ENCODE peak calls at places on chromosome 20, in four cellular contexts. F is hepatocyte, Y is psoas muscle, Z is endothelial cell. V is an unnamed sample.

GRCh38 chr20:59020938-59021551 is 1.8 kb downstream of the TUBB1 start:
- DNase-seq in Y (no peak), Z (no peak), F (no peak), V (no peak)

GRCh38 chr20:35597186-35597585 is 18.4 kb upstream of the SPAG4 start:
- DNase-seq in Z (no peak), Y (no peak), F (no peak), V (no peak)

GRCh38 chr20:16066571-16066970 is 506.7 kb downstream of the KIF16B start:
- DNase-seq in Z (no peak), Y (no peak), F (peak), V (no peak)

GRCh38 chr20:5735845-5736530 is 14.2 kb upstream of the SHLD1 start:
- DNase-seq in F (no peak), Z (no peak), Y (no peak), V (no peak)

GRCh38 chr20:32439132-32439829 is 81.2 kb downstream of the ASXL1 start:
- DNase-seq in Y (peak), Z (no peak), F (peak), V (no peak)

GRCh38 chr20:2398453-2398852 is 17.8 kb downstream of the TGM6 start:
- DNase-seq in Z (no peak), F (no peak), Y (no peak), V (no peak)

GRCh38 chr20:46624941-46625340 is 26.3 kb downstream of the SLC13A3 start:
- DNase-seq in F (no peak), Z (no peak), Y (no peak), V (no peak)

GRCh38 chr20:18360601-18361000 is 72.3 kb downstream of the ZNF133 start:
- DNase-seq in Y (no peak), Z (no peak), F (peak), V (no peak)

GRCh38 chr20:24350923-24351368 is 118.5 kb upstream of the SYNDIG1 start:
- DNase-seq in F (no peak), Y (peak), Z (no peak), V (no peak)

GRCh38 chr20:4989570-4989969 is 11.7 kb downstream of the SLC23A2 start:
- DNase-seq in Z (no peak), Y (no peak), F (no peak), V (no peak)

GRCh38 chr20:36779656-36780025 is 6.1 kb upstream of the DSN1 start:
- DNase-seq in Z (peak), Y (no peak), F (no peak), V (no peak)

GRCh38 chr20:4303136-4303535 is 287.8 kb upstream of the RNF24 start:
- DNase-seq in Z (no peak), F (no peak), Y (no peak), V (no peak)

GRCh38 chr20:31890646-31891045 is 20.2 kb downstream of the TTLL9 start:
- DNase-seq in F (no peak), Y (no peak), Z (no peak), V (no peak)

GRCh38 chr20:35893942-35894341 is 60.4 kb downstream of the SCAND1 start:
- DNase-seq in F (no peak), Z (no peak), Y (no peak), V (no peak)

GRCh38 chr20:47336013-47336754 is 20.3 kb downstream of the ZMYND8 start:
- DNase-seq in Z (no peak), F (peak), Y (peak), V (no peak)

GRCh38 chr20:3071610-3072529 is at the start of gene OXT:
- DNase-seq in F (peak), Y (peak), Z (no peak), V (no peak)

GRCh38 chr20:33612001-33612400 is 50.1 kb upstream of the C20orf144 start:
- DNase-seq in Z (no peak), F (no peak), Y (no peak), V (no peak)

GRCh38 chr20:38692436-38693411 is 31.6 kb upstream of the SLC32A1 start:
- DNase-seq in F (peak), Y (no peak), Z (peak), V (peak)

GRCh38 chr20:41428285-41428684 is 61.7 kb upstream of the EMILIN3 start:
- DNase-seq in F (peak), Y (no peak), Z (no peak), V (no peak)

GRCh38 chr20:53900380-53900999 is 169.9 kb downstream of the BCAS1 start:
- DNase-seq in Y (no peak), F (no peak), Z (no peak), V (no peak)

GRCh38 chr20:34834459-34834893 is 9.0 kb upstream of the NCOA6 start:
- DNase-seq in F (peak), Z (no peak), Y (no peak), V (no peak)

GRCh38 chr20:63536241-63536977 is 767 bp downstream of the PTK6 start:
- DNase-seq in Z (peak), F (no peak), Y (peak), V (no peak)
- TF ChIP-seq CTCF in Z (no peak), F (no peak), Y (no peak), V (no peak)

GRCh38 chr20:544153-544725 is 649 bp upstream of the CSNK2A1 start:
- DNase-seq in F (no peak), Z (no peak), Y (no peak), V (no peak)

GRCh38 chr20:546353-546752 is 2.8 kb upstream of the CSNK2A1 start:
- DNase-seq in F (no peak), Y (no peak), Z (no peak), V (no peak)

GRCh38 chr20:542777-543368 is 717 bp downstream of the CSNK2A1 start:
- DNase-seq in Z (no peak), Y (no peak), F (peak), V (no peak)

GRCh38 chr20:540391-541201 is 3.0 kb downstream of the CSNK2A1 start:
- DNase-seq in Y (no peak), F (no peak), Z (no peak), V (no peak)

DNA sequence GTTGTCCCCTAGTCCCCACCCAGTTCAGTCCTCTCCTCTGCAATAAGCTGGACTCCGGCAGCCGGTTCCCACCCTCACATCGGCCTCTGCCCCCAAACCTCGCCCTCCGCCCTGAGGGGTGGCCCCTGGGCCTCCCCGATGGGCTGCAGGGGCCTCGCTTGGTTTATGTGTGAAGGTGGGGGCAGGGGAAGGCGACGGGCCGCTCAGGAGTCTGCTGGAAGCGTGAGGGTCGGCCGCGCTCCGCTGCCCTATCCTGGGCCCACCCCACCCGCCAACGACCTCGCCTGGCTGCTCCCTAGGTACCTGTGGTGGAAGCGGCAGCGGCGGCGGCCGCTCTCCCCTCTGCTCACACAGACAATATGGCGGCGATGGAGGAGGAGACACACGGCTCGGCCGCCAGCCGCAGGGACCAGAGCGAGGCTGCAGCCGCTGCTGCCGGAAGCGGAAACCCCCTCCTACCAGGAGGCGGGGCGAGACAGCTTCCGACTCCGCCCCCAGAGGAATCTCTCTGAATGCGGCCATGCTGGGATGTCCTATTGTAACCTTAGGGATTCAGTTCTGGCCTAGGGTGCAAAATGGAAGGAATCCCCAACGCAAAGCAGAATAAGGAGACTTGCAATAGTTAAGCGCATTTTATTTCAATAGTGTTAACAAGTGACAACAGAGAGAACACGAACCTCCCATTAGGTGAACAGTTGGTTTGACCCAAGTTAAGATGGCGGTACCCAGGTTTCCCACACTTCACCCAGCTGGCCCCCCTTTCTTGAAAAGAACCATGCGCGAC is at the start of gene CSNK2A1:
- DNase-seq in F (peak), Z (peak), Y (peak), V (peak)
- TF ChIP-seq CTCF in F (no peak), Z (no peak), Y (no peak), V (no peak)

GRCh38 chr20:57508831-57509230 is 16.1 kb downstream of the CTCFL start:
- DNase-seq in Z (no peak), F (no peak), Y (no peak), V (no peak)

GRCh38 chr20:57512432-57512831 is 12.5 kb downstream of the CTCFL start:
- DNase-seq in Y (no peak), F (no peak), Z (no peak), V (no peak)

GRCh38 chr20:57507477-57507876 is 17.5 kb downstream of the CTCFL start:
- DNase-seq in Z (no peak), Y (peak), F (no peak), V (no peak)

GRCh38 chr20:57508381-57508780 is 16.6 kb downstream of the CTCFL start:
- DNase-seq in F (no peak), Z (no peak), Y (no peak), V (no peak)

GRCh38 chr20:57509665-57510237 is 15.2 kb downstream of the CTCFL start:
- DNase-seq in Z (peak), Y (no peak), F (no peak), V (no peak)
- TF ChIP-seq CTCF in Z (peak), Y (peak), F (peak), V (peak)

DNA sequence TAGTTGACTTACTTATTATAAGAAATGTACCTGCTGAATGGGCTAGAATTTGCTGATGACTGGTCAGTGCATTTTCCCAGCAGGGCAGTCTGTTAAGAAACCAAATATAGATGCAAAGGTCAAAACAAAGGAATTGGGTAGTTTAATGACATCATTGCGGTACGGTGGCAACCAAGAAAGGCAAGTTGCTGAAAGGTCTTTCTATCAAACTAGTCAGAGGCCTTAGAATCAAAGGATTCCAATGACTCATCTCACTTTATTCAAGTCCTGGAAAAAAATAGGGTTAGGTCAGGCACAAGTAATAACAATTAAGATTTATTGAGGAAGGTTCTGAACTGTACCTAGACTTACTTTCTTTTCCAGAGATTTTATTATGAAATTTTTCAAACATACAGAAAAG is 76.4 kb downstream of the KIZ start:
- DNase-seq in Z (no peak), F (no peak), Y (no peak), V (no peak)
- TF ChIP-seq CTCF in Z (no peak), F (no peak), Y (no peak), V (no peak)

GRCh38 chr20:45545754-45546453 is 1.3 kb downstream of the EPPIN start:
- DNase-seq in Y (no peak), F (peak), Z (no peak), V (no peak)

GRCh38 chr20:45550765-45551164 is 3.6 kb upstream of the EPPIN start:
- DNase-seq in Z (no peak), F (no peak), Y (no peak), V (no peak)

GRCh38 chr20:45547206-45547770 is at the start of gene EPPIN:
- DNase-seq in Z (no peak), Y (no peak), F (no peak), V (no peak)

GRCh38 chr20:45548410-45548809 is 1.2 kb upstream of the EPPIN start:
- DNase-seq in Z (no peak), Y (no peak), F (no peak), V (no peak)

GRCh38 chr20:45545351-45545750 is 1.9 kb downstream of the EPPIN start:
- DNase-seq in Y (no peak), Z (no peak), F (no peak), V (no peak)
- TF ChIP-seq CTCF in Y (no peak), Z (no peak), F (no peak), V (no peak)

GRCh38 chr20:11907621-11908020 is 10.1 kb upstream of the BTBD3 start:
- DNase-seq in F (no peak), Z (no peak), Y (no peak), V (no peak)

GRCh38 chr20:11902264-11902663 is 15.4 kb upstream of the BTBD3 start:
- DNase-seq in Z (no peak), Y (no peak), F (no peak), V (no peak)

GRCh38 chr20:11912013-11912663 is 5.6 kb upstream of the BTBD3 start:
- DNase-seq in Y (no peak), Z (peak), F (peak), V (no peak)

GRCh38 chr20:11905460-11906150 is 12.1 kb upstream of the BTBD3 start:
- DNase-seq in Z (no peak), Y (no peak), F (peak), V (no peak)

DNA sequence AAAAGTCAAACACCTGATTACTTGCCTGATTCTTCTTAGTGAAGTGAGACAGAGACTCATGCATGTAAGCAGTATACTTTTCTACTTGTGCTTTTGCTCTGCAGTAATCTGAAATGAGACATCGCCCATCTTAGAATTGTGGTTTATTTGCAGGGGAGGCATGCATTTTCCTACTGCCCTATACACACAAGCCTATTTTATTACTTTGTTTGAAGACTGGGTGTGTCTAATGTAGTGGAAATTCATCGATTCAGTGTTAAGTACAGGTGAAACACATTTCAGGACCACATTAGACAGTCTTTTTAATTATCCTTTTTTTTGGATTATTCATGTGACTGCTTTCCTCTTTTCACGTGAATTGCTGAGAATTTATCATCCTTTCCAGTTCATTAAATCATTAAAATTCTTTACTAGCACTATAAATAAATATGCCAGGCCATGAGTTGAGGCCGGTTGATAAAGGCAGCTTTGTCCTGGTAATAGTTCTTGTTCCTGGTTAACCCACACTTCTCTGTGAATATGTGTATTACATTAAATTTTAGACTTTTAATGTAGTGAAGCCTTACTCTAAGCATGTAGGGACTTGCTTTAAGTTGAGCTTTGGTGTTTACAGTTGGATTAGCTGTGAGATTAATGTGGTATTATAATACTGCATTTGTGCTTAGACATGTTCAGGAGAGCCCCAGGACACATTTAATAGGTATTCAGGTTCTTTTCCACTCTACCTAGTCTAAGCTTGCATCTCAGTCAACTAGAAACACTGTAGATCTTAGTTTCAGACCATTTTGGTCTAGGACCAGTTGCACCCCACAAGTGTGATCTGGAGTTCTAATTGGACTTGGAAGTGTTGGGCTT is 10.8 kb upstream of the BTBD3 start:
- DNase-seq in F (no peak), Z (no peak), Y (no peak), V (no peak)
- TF ChIP-seq CTCF in F (no peak), Z (no peak), Y (no peak), V (no peak)

GRCh38 chr20:9244811-9245210 is 175.9 kb downstream of the PLCB4 start:
- DNase-seq in F (no peak), Y (no peak), Z (no peak), V (no peak)

GRCh38 chr20:9241232-9241692 is 172.4 kb downstream of the PLCB4 start:
- DNase-seq in F (no peak), Y (no peak), Z (no peak), V (no peak)

GRCh38 chr20:9241721-9242427 is 173.0 kb downstream of the PLCB4 start:
- DNase-seq in F (no peak), Y (no peak), Z (no peak), V (no peak)

GRCh38 chr20:9250511-9250910 is 181.6 kb downstream of the PLCB4 start:
- DNase-seq in F (no peak), Z (no peak), Y (no peak), V (no peak)

GRCh38 chr20:9246731-9247130 is 177.8 kb downstream of the PLCB4 start:
- DNase-seq in F (no peak), Y (no peak), Z (no peak), V (no peak)
- TF ChIP-seq CTCF in F (no peak), Y (no peak), Z (no peak), V (no peak)

GRCh38 chr20:49532285-49532946 is 35.5 kb downstream of the PTGIS start:
- DNase-seq in Y (no peak), F (no peak), Z (no peak), V (no peak)
- TF ChIP-seq CTCF in Y (no peak), F (no peak), Z (no peak), V (no peak)